ENCODE peak calls at places on chromosome 14, in six cellular contexts. P is small intestine, M is MM.1S, U is psoas muscle, I is breast epithelium, B is aorta. E is an unnamed sample.

GRCh38 chr14:90194706-90195105 is 61.6 kb upstream of the PSMC1 start:
- DNase-seq in P (no peak), B (no peak), M (no peak), U (no peak), I (no peak), E (no peak)

GRCh38 chr14:95818581-95818980 is 58.1 kb upstream of the TUNAR start:
- DNase-seq in I (no peak), M (no peak), P (no peak), B (no peak), U (no peak), E (no peak)

GRCh38 chr14:51097287-51097686 is 2.4 kb upstream of the TRIM9 start:
- DNase-seq in P (no peak), M (no peak), I (no peak), U (no peak), B (no peak), E (no peak)

GRCh38 chr14:86936556-86936955 is 1056.4 kb downstream of the GALC start:
- DNase-seq in U (no peak), B (no peak), M (no peak), I (no peak), P (no peak), E (no peak)

GRCh38 chr14:104119119-104119699 is 19.2 kb upstream of the KIF26A start:
- DNase-seq in B (peak; percentile 18), M (no peak), I (peak; percentile 37), P (no peak), U (no peak), E (peak; percentile 58)

GRCh38 chr14:67837011-67837624 is 17.5 kb downstream of the RAD51B start:
- DNase-seq in U (no peak), I (no peak), M (peak; percentile 60), B (no peak), P (peak; percentile 66), E (no peak)

GRCh38 chr14:59451849-59452248 is 13.3 kb downstream of the GPR135 start:
- DNase-seq in P (no peak), I (no peak), B (no peak), M (no peak), U (no peak), E (no peak)

GRCh38 chr14:68628605-68629310 is 164.1 kb downstream of the ZFP36L1 start:
- DNase-seq in I (peak; percentile 81), B (no peak), P (peak; percentile 67), U (no peak), M (no peak), E (peak; percentile 78)

GRCh38 chr14:105010891-105011291 is 10.0 kb downstream of the CDCA4 start:
- DNase-seq in P (no peak), B (no peak), U (no peak), M (no peak), I (no peak), E (peak; percentile 52)

GRCh38 chr14:30874120-30874998 is at the start of gene COCH:
- DNase-seq in I (no peak), B (peak; percentile 47), P (peak; percentile 19), M (peak; percentile 26), U (peak; percentile 33), E (peak; percentile 87)

GRCh38 chr14:21771671-21772070 is 98.1 kb upstream of the OR4E1 start:
- DNase-seq in U (no peak), P (no peak), I (no peak), M (no peak), B (no peak), E (no peak)

GRCh38 chr14:52862652-52863338 is 71.4 kb upstream of the GNPNAT1 start:
- DNase-seq in B (no peak), U (no peak), I (no peak), M (no peak), P (no peak), E (no peak)

GRCh38 chr14:67365476-67365875 is 5.3 kb downstream of the EIF2S1 start:
- DNase-seq in I (no peak), B (no peak), M (no peak), U (no peak), P (no peak), E (no peak)

GRCh38 chr14:103451401-103451800 is 66.2 kb downstream of the MARK3 start:
- DNase-seq in U (no peak), P (no peak), M (no peak), I (no peak), B (no peak), E (no peak)

GRCh38 chr14:96268426-96269358 is 12.7 kb downstream of the BDKRB1 start:
- DNase-seq in I (no peak), B (peak; percentile 70), P (no peak), M (no peak), U (peak; percentile 65), E (no peak)

GRCh38 chr14:104883681-104884361 is 18.8 kb downstream of the CEP170B start:
- DNase-seq in P (no peak), I (no peak), B (peak; percentile 29), U (peak; percentile 14), M (no peak), E (peak; percentile 67)

GRCh38 chr14:37047996-37048395 is 124.4 kb downstream of the SLC25A21 start:
- DNase-seq in I (no peak), B (no peak), P (no peak), M (no peak), U (no peak), E (no peak)

GRCh38 chr14:103899316-103899715 is 28.9 kb upstream of the TDRD9 start:
- DNase-seq in I (no peak), P (peak; percentile 37), M (no peak), B (peak; percentile 30), U (no peak), E (peak; percentile 72)

GRCh38 chr14:90003526-90004312 is 48.0 kb downstream of the TDP1 start:
- DNase-seq in P (no peak), U (no peak), B (no peak), M (no peak), I (no peak), E (no peak)

GRCh38 chr14:92877757-92878431 is 45.1 kb upstream of the CHGA start:
- DNase-seq in P (no peak), U (no peak), I (no peak), M (no peak), B (no peak), E (peak; percentile 62)

GRCh38 chr14:103867523-103867953 is 20.2 kb upstream of the PPP1R13B start:
- DNase-seq in M (no peak), U (no peak), P (no peak), I (no peak), B (peak; percentile 59), E (peak; percentile 78)

GRCh38 chr14:47389520-47389919 is 285.9 kb downstream of the MDGA2 start:
- DNase-seq in I (no peak), M (no peak), P (no peak), U (no peak), B (no peak), E (peak; percentile 12)

GRCh38 chr14:75491376-75491978 is 30.8 kb upstream of the BATF start:
- DNase-seq in P (no peak), I (no peak), M (no peak), B (no peak), U (no peak), E (no peak)

GRCh38 chr14:76955575-76956252 is 72.8 kb downstream of the IRF2BPL start:
- DNase-seq in B (peak; percentile 70), U (peak; percentile 50), P (no peak), I (no peak), M (peak; percentile 27), E (peak; percentile 72)

GRCh38 chr14:21626491-21627230 is 8.1 kb downstream of the OR10G2 start:
- DNase-seq in U (no peak), B (no peak), M (no peak), P (no peak), I (no peak), E (no peak)

GRCh38 chr14:27721760-27722159 is 1044.8 kb upstream of the FOXG1 start:
- DNase-seq in I (no peak), M (no peak), U (no peak), P (no peak), B (no peak), E (no peak)

GRCh38 chr14:81681466-81681865 is 147.8 kb upstream of the SEL1L start:
- DNase-seq in P (no peak), M (no peak), I (no peak), B (no peak), U (no peak), E (no peak)

GRCh38 chr14:22007278-22008097 is 333.9 kb upstream of the OR4E1 start:
- DNase-seq in U (no peak), B (no peak), P (no peak), M (no peak), I (no peak), E (no peak)

GRCh38 chr14:26128931-26129674 is 468.7 kb downstream of the NOVA1 start:
- DNase-seq in P (no peak), B (no peak), I (no peak), M (no peak), U (no peak), E (no peak)

GRCh38 chr14:97554597-97554996 is 757.4 kb downstream of the VRK1 start:
- DNase-seq in U (no peak), I (no peak), B (no peak), P (no peak), M (no peak), E (no peak)
- H3K4me3 ChIP-seq in U (no peak overlapping the region), I (no peak overlapping the region), B (no peak overlapping the region), P (no peak overlapping the region), M (no peak overlapping the region), E (no peak overlapping the region)

DNA sequence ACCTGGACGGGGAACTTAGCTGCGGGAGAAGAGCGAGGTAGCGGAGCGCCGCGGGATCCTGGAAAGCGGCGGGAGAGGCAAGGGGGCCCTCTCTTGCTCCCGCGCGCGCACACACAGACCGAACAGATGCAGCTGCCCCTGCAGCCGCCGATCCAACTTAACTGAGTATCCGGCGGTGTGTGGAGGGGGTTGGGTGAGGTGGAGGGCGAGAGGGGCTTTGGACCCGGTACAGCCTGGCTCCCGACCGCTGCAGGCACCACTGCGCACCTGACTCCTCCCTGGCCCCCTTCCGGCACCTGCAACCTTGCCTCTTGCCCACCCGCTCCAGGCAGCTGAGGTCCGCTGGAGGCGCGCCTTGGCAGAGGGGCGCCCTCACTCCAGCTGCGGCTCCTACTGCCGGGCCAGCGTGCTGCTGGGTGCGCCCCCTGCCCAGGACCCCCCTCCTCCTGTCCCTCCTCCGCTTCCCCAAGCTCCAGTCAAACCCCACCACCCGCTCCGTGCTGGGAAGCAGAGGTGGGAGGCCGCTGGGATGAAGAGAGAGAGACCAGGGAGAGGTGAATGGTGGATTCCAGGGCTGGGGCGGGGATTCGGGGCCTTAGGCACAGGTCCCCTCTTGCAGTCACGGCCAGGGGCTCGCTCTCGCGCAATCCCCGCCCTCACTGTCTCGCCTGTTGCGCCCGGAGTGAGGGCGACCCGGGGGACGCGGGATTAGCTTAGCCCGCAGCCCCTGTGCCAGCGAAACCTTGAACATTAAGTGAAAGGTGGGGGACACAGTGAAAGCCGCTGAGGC is 2.6 kb downstream of the DIO3 start:
- DNase-seq in P (no peak), M (no peak), U (peak; percentile 7), I (no peak), B (no peak), E (peak; percentile 86)
- H3K27me3 ChIP-seq in P (peaks cover 43% of the 10 kb centered on the region), M (peaks cover 29% of the 10 kb centered on the region), U (peaks cover 82% of the 10 kb centered on the region), I (peaks cover 76% of the 10 kb centered on the region), B (no peaks in the 10 kb centered on the region), E (peaks cover 84% of the 10 kb centered on the region)

GRCh38 chr14:101564819-101565698 is 3.8 kb downstream of the DIO3 start:
- DNase-seq in I (no peak), U (peak; percentile 9), P (no peak), M (no peak), B (peak; percentile 4), E (peak; percentile 85)
- H3K4me3 ChIP-seq in I (peak overlapping the region; percentile 25), U (peak overlapping the region; percentile 38), P (no peak overlapping the region), M (no peak overlapping the region), B (no peak overlapping the region), E (peak overlapping the region; percentile 38)

DNA sequence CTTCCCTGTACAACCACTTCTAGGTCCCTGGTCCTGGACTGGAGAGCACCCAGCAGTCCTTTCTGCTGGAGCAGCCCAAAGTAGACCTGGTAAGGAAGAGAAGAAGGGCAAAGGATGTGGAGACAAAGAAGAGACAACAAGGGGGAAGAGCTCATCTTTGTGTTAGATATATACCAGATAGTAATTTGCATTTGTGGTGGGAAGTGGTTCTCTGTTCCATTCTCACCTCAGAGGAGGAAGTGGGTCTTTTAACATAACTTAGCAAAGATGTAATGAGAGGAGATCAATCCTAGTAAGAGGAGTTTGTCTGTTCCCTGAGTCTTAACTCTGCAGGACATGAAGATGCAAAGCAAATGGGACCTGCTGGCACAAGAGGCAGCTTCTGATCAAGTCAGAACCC is 8.0 kb downstream of the CCDC198 start:
- DNase-seq in P (no peak), B (no peak), M (no peak), U (no peak), I (no peak), E (no peak)
- H3K27me3 ChIP-seq in P (no peaks in the 10 kb centered on the region), B (no peaks in the 10 kb centered on the region), M (no peaks in the 10 kb centered on the region), U (no peaks in the 10 kb centered on the region), I (no peaks in the 10 kb centered on the region), E (no peaks in the 10 kb centered on the region)